ENCODE peak calls at places on chromosomes 4 and X, in five cellular contexts. X, N, L, Z and T are unnamed samples.

GRCh38 chr4:33959519-33959918 is 2284.8 kb downstream of the ARAP2 start:
- DNase-seq in X (peak), N (no peak), L (no peak), Z (no peak), T (no peak)

GRCh38 chrX:40121618-40122017 is 23.9 kb upstream of the BCOR start:
- DNase-seq in X (no peak), N (no peak), L (no peak), Z (no peak), T (no peak)

GRCh38 chr4:1604706-1605205 is 79.4 kb downstream of the FAM53A start:
- DNase-seq in X (peak), N (no peak), L (peak), Z (no peak), T (peak)

GRCh38 chr4:40199999-40200880 is 3.4 kb downstream of the RHOH start:
- DNase-seq in X (no peak), N (no peak), L (peak), Z (peak), T (no peak)

GRCh38 chr4:153573881-153574807 is 108.0 kb downstream of the TMEM131L start:
- DNase-seq in X (peak), N (peak), L (no peak), Z (peak), T (peak)

GRCh38 chrX:134554291-134554690 is 94.3 kb downstream of the HPRT1 start:
- DNase-seq in X (no peak), N (no peak), L (no peak), Z (no peak), T (no peak)

GRCh38 chr4:102157984-102158383 is 187.3 kb downstream of the SLC39A8 start:
- DNase-seq in X (no peak), N (no peak), L (no peak), Z (no peak), T (no peak)

GRCh38 chrX:107483976-107484726 is 34.7 kb downstream of the FRMPD3 start:
- DNase-seq in X (no peak), N (no peak), L (no peak), Z (no peak), T (no peak)

GRCh38 chr4:122364700-122365404 is 14.0 kb upstream of the ADAD1 start:
- DNase-seq in X (peak), N (no peak), L (no peak), Z (no peak), T (no peak)

GRCh38 chrX:42770566-42770965 is 7.4 kb downstream of the PPP1R2C start:
- DNase-seq in X (no peak), N (no peak), L (no peak), Z (no peak), T (no peak)

GRCh38 chrX:63475200-63475599 is 124.1 kb upstream of the SPIN4 start:
- DNase-seq in X (no peak), N (no peak), L (no peak), Z (no peak), T (no peak)

GRCh38 chr4:76962406-76963135 is 13.0 kb downstream of the SEPTIN11 start:
- DNase-seq in X (no peak), N (no peak), L (no peak), Z (no peak), T (no peak)

GRCh38 chrX:154734101-154734781 is 16.6 kb downstream of the GAB3 start:
- DNase-seq in X (peak), N (no peak), L (peak), Z (no peak), T (no peak)

GRCh38 chr4:1039493-1040343 is 28.3 kb downstream of the FGFRL1 start:
- DNase-seq in X (peak), N (no peak), L (no peak), Z (no peak), T (peak)

GRCh38 chr4:8419222-8420041 is 21.1 kb downstream of the ACOX3 start:
- DNase-seq in X (no peak), N (no peak), L (no peak), Z (peak), T (no peak)

GRCh38 chrX:153800177-153800722 is 5.8 kb downstream of the SSR4 start:
- DNase-seq in X (no peak), N (no peak), L (no peak), Z (no peak), T (no peak)

GRCh38 chr4:16761031-16761430 is 137.4 kb downstream of the LDB2 start:
- DNase-seq in X (no peak), N (no peak), L (no peak), Z (no peak), T (no peak)

GRCh38 chrX:9538544-9539045 is 73.7 kb downstream of the TBL1X start:
- DNase-seq in X (no peak), N (no peak), L (no peak), Z (no peak), T (no peak)

GRCh38 chr4:118270492-118270891 is 82.3 kb downstream of the PRSS12 start:
- DNase-seq in X (peak), N (no peak), L (no peak), Z (peak), T (no peak)

GRCh38 chrX:21725498-21725897 is 32.4 kb downstream of the SMPX start:
- DNase-seq in X (peak), N (no peak), L (no peak), Z (no peak), T (no peak)

GRCh38 chr4:66840178-66840577 is 705.1 kb downstream of the CENPC start:
- DNase-seq in X (no peak), N (no peak), L (no peak), Z (no peak), T (no peak)

GRCh38 chrX:134460861-134461218 is 875 bp downstream of the HPRT1 start:
- DNase-seq in X (peak), N (no peak), L (no peak), Z (no peak), T (peak)

GRCh38 chrX:26851981-26852380 is 611.2 kb downstream of the PPP4R3C start:
- DNase-seq in X (peak), N (no peak), L (no peak), Z (no peak), T (peak)

DNA sequence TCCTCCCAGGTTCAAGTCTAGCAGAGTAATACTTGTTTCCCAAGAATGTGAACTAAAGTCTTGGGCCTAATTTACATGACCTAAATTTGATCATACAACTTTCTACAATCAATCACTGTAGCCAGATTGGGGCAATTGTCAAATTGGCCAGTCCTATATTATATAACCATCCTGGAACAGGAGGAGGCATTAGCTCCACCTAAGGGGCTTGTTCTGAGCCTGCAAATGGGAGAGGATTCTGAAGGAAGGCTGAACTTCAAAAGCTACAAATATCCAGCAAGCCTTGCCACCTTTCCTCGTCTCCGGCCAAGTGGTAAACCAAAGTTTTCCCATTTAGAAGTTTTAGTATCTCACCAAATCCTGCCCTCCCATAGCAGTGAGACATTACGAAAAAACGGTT is 1289.6 kb upstream of the TENM3 start:
- DNase-seq in X (peak), N (peak), L (no peak), Z (no peak), T (no peak)
- TF ChIP-seq CTCF in X (peak), N (no peak), L (no peak), Z (no peak), T (no peak)

GRCh38 chrX:149949743-149950436 is 11.6 kb upstream of the EOLA2 start:
- DNase-seq in X (no peak), N (no peak), L (no peak), Z (no peak), T (no peak)
- TF ChIP-seq CTCF in X (no peak), N (no peak), L (no peak), Z (no peak), T (no peak)

GRCh38 chr4:24794111-24794860 is 1.1 kb upstream of the SOD3 start:
- DNase-seq in X (peak), N (no peak), L (no peak), Z (no peak), T (no peak)

GRCh38 chr4:24792552-24792951 is 2.8 kb upstream of the SOD3 start:
- DNase-seq in X (no peak), N (no peak), L (no peak), Z (no peak), T (no peak)

GRCh38 chr4:24794916-24795665 is at the start of gene SOD3:
- DNase-seq in X (peak), N (peak), L (no peak), Z (no peak), T (peak)

GRCh38 chr4:24791043-24791442 is 4.3 kb upstream of the SOD3 start:
- DNase-seq in X (no peak), N (no peak), L (no peak), Z (no peak), T (no peak)

DNA sequence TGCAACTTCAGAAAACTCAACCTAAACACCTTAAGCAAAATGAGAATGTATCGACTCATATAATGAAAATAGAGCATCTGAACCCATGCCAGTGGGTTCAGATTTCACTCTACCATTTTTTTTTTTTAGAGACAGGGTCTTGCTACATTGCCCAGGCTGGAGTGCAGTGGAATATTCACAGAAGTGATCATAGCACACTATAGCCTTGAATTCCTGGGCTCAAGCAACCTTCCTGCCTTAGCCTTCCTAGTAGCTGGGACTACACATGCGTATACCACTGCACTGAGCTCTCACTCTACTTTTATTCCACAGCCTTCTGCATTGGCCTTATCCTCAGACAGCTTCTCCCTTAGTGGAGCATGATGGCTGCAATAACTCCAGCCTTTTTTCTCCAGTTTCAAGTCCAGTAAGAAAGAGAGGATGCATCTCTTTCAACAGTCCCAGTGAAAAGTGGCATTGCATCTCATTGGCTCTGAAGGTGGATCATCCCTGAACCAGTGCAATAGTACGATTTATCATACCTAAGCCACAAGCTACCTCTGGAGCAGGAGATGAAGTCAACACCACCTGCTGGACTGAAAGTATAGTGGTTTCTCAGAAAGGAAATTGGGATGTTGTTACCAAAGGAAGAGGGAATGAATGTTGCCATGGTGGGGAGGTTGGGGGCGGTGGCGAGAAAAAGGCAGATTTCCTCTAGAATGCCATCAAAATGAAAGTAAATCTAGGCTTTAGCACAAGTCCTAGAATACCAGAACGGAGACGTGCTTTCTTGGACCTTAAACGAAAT is 2.0 kb upstream of the SOD3 start:
- DNase-seq in X (peak), N (no peak), L (no peak), Z (no peak), T (peak)
- TF ChIP-seq CTCF in X (peak), N (peak), L (no peak), Z (no peak), T (no peak)

GRCh38 chr4:138984647-138985046 is 30.9 kb upstream of the NOCT start:
- DNase-seq in X (no peak), N (no peak), L (no peak), Z (no peak), T (no peak)

GRCh38 chr4:138983690-138984089 is 31.9 kb upstream of the NOCT start:
- DNase-seq in X (no peak), N (no peak), L (no peak), Z (no peak), T (no peak)

GRCh38 chr4:138982754-138983153 is 32.8 kb upstream of the NOCT start:
- DNase-seq in X (no peak), N (no peak), L (no peak), Z (no peak), T (no peak)

GRCh38 chr4:138979742-138980141 is 35.8 kb upstream of the NOCT start:
- DNase-seq in X (no peak), N (no peak), L (no peak), Z (no peak), T (no peak)

GRCh38 chr4:138981930-138982390 is 33.6 kb upstream of the NOCT start:
- DNase-seq in X (peak), N (no peak), L (peak), Z (no peak), T (peak)
- TF ChIP-seq CTCF in X (peak), N (no peak), L (peak), Z (no peak), T (no peak)

DNA sequence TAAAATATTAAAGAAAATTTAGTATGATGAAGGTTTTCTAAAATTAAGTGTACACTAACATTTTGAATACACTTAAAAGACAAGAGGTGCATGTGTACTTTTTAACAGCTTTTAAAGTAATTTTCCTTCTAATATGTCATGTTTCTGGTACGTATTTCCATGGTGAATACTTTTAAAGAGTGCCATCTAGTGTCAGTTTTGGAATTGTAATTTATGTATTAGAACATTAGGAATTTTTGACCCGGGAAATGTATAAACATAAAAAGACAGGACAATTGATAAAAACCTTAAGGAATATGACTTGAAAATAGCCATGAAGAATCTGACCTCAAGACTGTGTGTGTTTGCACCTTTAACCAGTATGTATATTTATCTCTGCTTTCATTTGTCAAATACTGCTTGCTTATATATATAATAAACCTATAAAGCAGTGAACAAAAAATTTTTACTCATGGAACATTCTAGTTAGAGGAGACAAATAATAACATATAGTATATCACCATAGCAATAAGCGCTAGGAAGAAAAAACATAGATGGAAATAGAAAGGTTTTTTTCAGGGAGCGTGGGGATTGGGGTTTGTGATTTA is 7.2 kb downstream of the GSTCD start:
- DNase-seq in X (peak), N (no peak), L (no peak), Z (no peak), T (no peak)
- TF ChIP-seq CTCF in X (peak), N (peak), L (peak), Z (no peak), T (no peak)

DNA sequence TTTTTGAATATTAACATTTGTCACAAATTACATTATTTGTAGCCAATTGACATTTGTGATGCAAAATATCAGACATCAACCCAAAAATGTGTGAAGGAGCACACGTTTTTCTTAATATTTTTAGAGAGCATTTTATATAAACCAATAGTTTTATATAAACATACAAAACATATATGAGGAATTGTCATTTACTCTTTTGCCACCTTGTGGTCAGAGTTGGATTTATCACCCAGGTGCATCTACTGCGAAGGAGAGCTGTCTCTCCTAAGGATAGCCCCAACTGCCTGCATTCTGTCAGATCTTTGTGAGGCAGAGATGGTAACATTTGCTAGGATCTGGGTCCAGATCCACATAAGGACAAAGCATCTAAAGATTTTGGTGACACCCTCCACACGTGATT is 2.5 kb upstream of the USP27X start:
- DNase-seq in X (peak), N (peak), L (no peak), Z (peak), T (peak)
- TF ChIP-seq CTCF in X (peak), N (peak), L (peak), Z (no peak), T (peak)

GRCh38 chrX:31039327-31039711 is 32.5 kb downstream of the FTHL17 start:
- DNase-seq in X (no peak), N (no peak), L (no peak), Z (no peak), T (no peak)

GRCh38 chrX:31036895-31037294 is 34.9 kb downstream of the FTHL17 start:
- DNase-seq in X (peak), N (peak), L (no peak), Z (peak), T (peak)

GRCh38 chrX:31038585-31039326 is 33.1 kb downstream of the FTHL17 start:
- DNase-seq in X (peak), N (peak), L (no peak), Z (peak), T (peak)
- TF ChIP-seq CTCF in X (peak), N (peak), L (peak), Z (peak), T (peak)

GRCh38 chr4:86898562-86898961 is 6.3 kb upstream of the C4orf36 start:
- DNase-seq in X (peak), N (no peak), L (no peak), Z (no peak), T (no peak)
- TF ChIP-seq CTCF in X (peak), N (no peak), L (peak), Z (peak), T (no peak)

GRCh38 chr4:54976682-54977081 is 148.7 kb downstream of the KDR start:
- DNase-seq in X (peak), N (peak), L (no peak), Z (no peak), T (no peak)
- TF ChIP-seq CTCF in X (peak), N (no peak), L (no peak), Z (no peak), T (no peak)

GRCh38 chrX:17291141-17291900 is 83.7 kb upstream of the NHS start:
- DNase-seq in X (peak), N (no peak), L (no peak), Z (no peak), T (no peak)

GRCh38 chrX:17294561-17294960 is 80.4 kb upstream of the NHS start:
- DNase-seq in X (no peak), N (no peak), L (no peak), Z (no peak), T (no peak)

GRCh38 chrX:17295788-17296187 is 79.2 kb upstream of the NHS start:
- DNase-seq in X (no peak), N (no peak), L (no peak), Z (no peak), T (no peak)

GRCh38 chrX:17291998-17292658 is 82.9 kb upstream of the NHS start:
- DNase-seq in X (no peak), N (no peak), L (no peak), Z (no peak), T (no peak)
- TF ChIP-seq CTCF in X (no peak), N (no peak), L (no peak), Z (no peak), T (no peak)